ENCODE peak calls at places on chromosome 4, in ten cellular contexts. B is heart left ventricle, J is MM.1S, S is SJSA1, I is tibial nerve, X is endodermal cell, O is PC-3, R is substantia nigra, W is breast epithelium, C is body of pancreas. A is an unnamed sample.

GRCh38 chr4:156764145-156764544 is 207.5 kb downstream of the PDGFC start:
- DNase-seq in C (no peak), J (no peak), B (no peak), I (no peak), X (no peak), S (no peak), W (no peak), R (no peak), O (no peak), A (no peak)

GRCh38 chr4:10619220-10619619 is 65.3 kb downstream of the CLNK start:
- DNase-seq in C (peak), J (no peak), I (no peak), R (no peak), S (peak), B (no peak), O (peak), W (peak), X (no peak), A (no peak)

GRCh38 chr4:973431-974397 is at the start of gene DGKQ:
- DNase-seq in J (no peak), I (peak), C (peak), W (peak), X (peak), S (no peak), R (peak), O (peak), B (peak), A (peak)

GRCh38 chr4:144658908-144659307 is 13.0 kb downstream of the HHIP start:
- DNase-seq in I (no peak), O (peak), C (no peak), S (no peak), R (no peak), J (no peak), X (no peak), W (no peak), B (no peak), A (no peak)

GRCh38 chr4:185839204-185839712 is 27.3 kb upstream of the SORBS2 start:
- DNase-seq in I (no peak), S (peak), C (peak), B (peak), W (peak), O (peak), X (peak), J (no peak), R (no peak), A (no peak)

GRCh38 chr4:189001971-189002450 is 862.8 kb downstream of the TRIML1 start:
- DNase-seq in I (no peak), S (no peak), B (no peak), J (no peak), R (no peak), X (no peak), O (no peak), C (no peak), W (no peak), A (no peak)

GRCh38 chr4:8379281-8379680 is 61.2 kb downstream of the ACOX3 start:
- DNase-seq in R (no peak), S (no peak), W (no peak), B (no peak), O (no peak), X (no peak), C (no peak), I (no peak), J (no peak), A (no peak)

GRCh38 chr4:163693776-163694175 is 199.3 kb downstream of the TMA16 start:
- DNase-seq in B (no peak), J (no peak), C (no peak), X (no peak), I (no peak), S (no peak), O (peak), R (no peak), W (no peak), A (no peak)

GRCh38 chr4:176569301-176569700 is 223.4 kb downstream of the VEGFC start:
- DNase-seq in W (no peak), J (no peak), S (no peak), R (no peak), X (no peak), O (peak), C (no peak), B (no peak), I (no peak), A (no peak)

GRCh38 chr4:152862608-152863007 is 73.5 kb upstream of the FHDC1 start:
- DNase-seq in J (no peak), R (no peak), I (no peak), S (no peak), C (no peak), X (no peak), B (no peak), O (peak), W (no peak), A (no peak)

GRCh38 chr4:151644625-151645024 is 116.2 kb downstream of the GATB start:
- DNase-seq in J (peak), X (peak), B (no peak), R (no peak), S (no peak), W (no peak), I (no peak), C (no peak), O (peak), A (no peak)

GRCh38 chr4:17492058-17492741 is 19.7 kb downstream of the QDPR start:
- DNase-seq in C (peak), R (no peak), B (no peak), S (no peak), X (no peak), I (no peak), W (no peak), O (no peak), J (no peak), A (no peak)

GRCh38 chr4:77600521-77601451 is 4.8 kb upstream of the CXCL13 start:
- DNase-seq in O (peak), C (peak), S (peak), W (peak), X (peak), I (no peak), R (no peak), J (peak), B (no peak), A (no peak)

GRCh38 chr4:4711902-4712301 is 147.6 kb upstream of the MSX1 start:
- DNase-seq in R (no peak), J (no peak), I (no peak), X (peak), O (no peak), B (no peak), S (no peak), W (no peak), C (peak), A (no peak)

DNA sequence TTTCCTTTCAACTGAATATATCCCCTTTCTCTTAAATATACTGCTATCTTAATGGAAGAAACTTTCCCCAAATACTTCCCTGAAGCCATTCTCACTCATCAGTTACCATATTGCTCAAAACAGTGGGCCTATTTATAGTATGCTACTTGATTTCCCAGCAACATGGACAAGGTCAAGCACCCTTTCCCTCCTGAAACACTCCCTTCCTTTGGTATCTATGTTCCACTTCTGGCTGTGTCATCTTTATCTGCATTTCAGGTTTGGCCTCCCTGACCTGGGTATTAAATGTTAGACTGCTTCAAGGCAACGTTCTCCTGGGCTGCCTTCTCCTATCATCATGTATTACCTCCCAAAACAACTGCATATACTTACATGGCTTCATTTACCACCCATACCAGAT is 101.3 kb downstream of the ZAR1 start:
- DNase-seq in W (no peak), O (no peak), C (no peak), J (no peak), S (no peak), B (no peak), I (no peak), X (no peak), R (no peak), A (no peak)
- H3K27ac ChIP-seq in W (no peak), O (no peak), C (no peak), J (no peak), S (no peak), B (no peak), I (no peak), X (no peak), R (no peak), A (no peak)

GRCh38 chr4:183012862-183013855 is 85.9 kb upstream of the WWC2 start:
- DNase-seq in B (no peak), O (no peak), C (no peak), X (peak), I (no peak), S (no peak), J (no peak), R (no peak), W (no peak), A (no peak)

GRCh38 chr4:183017962-183018361 is 81.1 kb upstream of the WWC2 start:
- DNase-seq in X (no peak), O (no peak), I (no peak), B (no peak), R (no peak), S (no peak), C (no peak), J (no peak), W (no peak), A (no peak)

GRCh38 chr4:183011213-183011907 is 87.7 kb upstream of the WWC2 start:
- DNase-seq in R (no peak), X (no peak), O (peak), C (no peak), I (no peak), J (no peak), W (no peak), S (peak), B (no peak), A (no peak)

GRCh38 chr4:183014361-183015084 is 84.5 kb upstream of the WWC2 start:
- DNase-seq in B (no peak), X (no peak), O (no peak), W (no peak), S (no peak), J (no peak), R (no peak), I (no peak), C (no peak), A (no peak)
- H3K27ac ChIP-seq in B (no peak), X (no peak), O (no peak), W (no peak), S (no peak), J (no peak), R (no peak), I (no peak), C (no peak), A (no peak)

DNA sequence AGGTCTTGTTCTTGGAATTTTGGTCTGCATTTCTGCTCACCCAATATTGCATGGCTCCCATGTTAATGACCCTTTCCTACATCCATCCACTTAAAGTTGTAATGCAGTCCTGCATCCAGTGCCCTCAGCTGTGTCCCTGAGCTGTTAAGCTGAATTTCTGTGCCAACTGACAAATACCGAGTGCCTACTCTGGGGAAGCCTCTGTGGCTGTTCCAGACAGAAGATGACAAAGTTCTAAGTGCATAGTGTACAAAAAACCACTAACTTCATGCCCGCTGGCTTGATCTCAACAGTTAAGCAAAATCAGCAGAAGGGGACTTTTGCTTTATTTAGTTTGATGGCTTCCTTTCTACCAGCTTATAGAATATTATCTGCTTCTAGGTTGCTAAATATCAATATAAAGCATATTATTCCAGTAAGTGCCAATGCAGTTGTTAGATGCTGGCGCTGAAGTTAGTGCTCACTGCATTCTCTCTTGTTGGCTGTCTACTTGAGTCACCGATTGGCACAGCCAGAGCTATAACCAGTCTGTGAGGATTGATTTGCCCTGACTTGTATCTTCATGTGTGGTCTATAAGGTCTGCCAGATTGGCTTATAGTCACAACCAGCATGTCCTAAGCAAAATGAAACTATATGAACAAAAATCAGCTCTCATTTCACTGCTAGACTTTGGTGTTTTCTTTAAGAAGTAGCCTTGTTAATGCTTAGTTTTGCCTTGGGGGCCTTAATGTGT is 98.9 kb downstream of the KLHL8 start:
- DNase-seq in O (no peak), B (no peak), S (peak), I (no peak), R (no peak), W (peak), J (no peak), C (no peak), X (no peak), A (no peak)
- H3K27ac ChIP-seq in O (no peak), B (no peak), S (peak), I (no peak), R (no peak), W (peak), J (no peak), C (no peak), X (no peak), A (no peak)

DNA sequence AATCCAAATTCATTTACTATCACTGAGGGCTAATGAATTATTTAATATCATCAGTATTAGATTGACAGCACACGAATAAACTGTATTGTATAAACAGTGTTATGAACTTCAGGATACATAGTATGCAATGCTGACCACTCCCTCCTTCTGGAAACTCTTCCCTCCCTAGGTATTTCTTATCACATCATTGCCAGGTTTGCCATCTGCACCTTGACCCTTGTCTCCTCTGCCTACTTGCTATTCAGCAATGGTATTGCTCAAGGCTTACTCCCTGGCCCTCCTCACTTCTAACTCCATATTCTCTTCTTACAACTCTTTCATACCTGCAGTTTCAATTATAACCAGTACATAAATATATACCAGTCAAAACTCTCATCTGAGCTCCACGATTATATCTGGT is 38.9 kb downstream of the ATP8A1 start:
- DNase-seq in O (no peak), C (no peak), B (no peak), X (no peak), R (no peak), I (no peak), S (no peak), J (no peak), W (no peak), A (no peak)
- H3K27ac ChIP-seq in O (no peak), C (no peak), B (no peak), X (no peak), R (no peak), I (no peak), S (no peak), J (no peak), W (no peak), A (no peak)